ENCODE peak calls at places on chromosomes 2 and 18, in nine cellular contexts. H, W, X, Y, T, L, B, I and V are unnamed samples.

GRCh38 chr2:14047491-14047890 is 585.0 kb upstream of the LRATD1 start:
- DNase-seq in H (no peak), W (no peak), X (no peak), Y (no peak), T (no peak), L (no peak), B (no peak), I (no peak), V (no peak)

GRCh38 chr2:239085201-239085992 is 237.5 kb downstream of the TWIST2 start:
- DNase-seq in H (no peak), W (no peak), X (no peak), Y (no peak), T (no peak), L (no peak), B (no peak), I (no peak), V (no peak)

GRCh38 chr2:121999273-121999672 is 243.8 kb downstream of the TSN start:
- DNase-seq in H (peak; percentile 9), W (no peak), X (no peak), Y (no peak), T (no peak), L (no peak), B (peak; percentile 42), I (no peak), V (peak; percentile 22)

GRCh38 chr2:119029297-119029696 is 87.3 kb downstream of the MARCO start:
- DNase-seq in H (no peak), W (no peak), X (no peak), Y (no peak), T (no peak), L (no peak), B (peak; percentile 40), I (no peak), V (no peak)

GRCh38 chr2:112153179-112153490 is 14.9 kb downstream of the FBLN7 start:
- DNase-seq in H (no peak), W (no peak), X (no peak), Y (no peak), T (no peak), L (no peak), B (no peak), I (no peak), V (peak; percentile 22)

GRCh38 chr18:54828290-54828871 is at the start of gene RAB27B:
- DNase-seq in H (peak; percentile 89), W (peak; percentile 82), X (peak; percentile 92), Y (no peak), T (peak; percentile 76), L (no peak), B (peak; percentile 90), I (no peak), V (peak; percentile 93)

GRCh38 chr2:144836635-144837350 is 316.9 kb upstream of the ZEB2 start:
- DNase-seq in H (peak; percentile 47), W (no peak), X (no peak), Y (no peak), T (no peak), L (no peak), B (peak; percentile 69), I (no peak), V (peak; percentile 69)

GRCh38 chr2:120874401-120874821 is 138.7 kb downstream of the GLI2 start:
- DNase-seq in H (no peak), W (no peak), X (no peak), Y (no peak), T (no peak), L (no peak), B (peak; percentile 35), I (no peak), V (no peak)

GRCh38 chr2:128686498-128686861 is 367.8 kb upstream of the HS6ST1 start:
- DNase-seq in H (no peak), W (no peak), X (no peak), Y (no peak), T (no peak), L (no peak), B (no peak), I (no peak), V (peak; percentile 10)

GRCh38 chr18:9392726-9393125 is 58.2 kb downstream of the TWSG1 start:
- DNase-seq in H (no peak), W (no peak), X (no peak), Y (no peak), T (no peak), L (no peak), B (peak; percentile 10), I (peak; percentile 5), V (no peak)

GRCh38 chr2:60899230-60899891 is 18.0 kb downstream of the REL start:
- DNase-seq in H (no peak), W (no peak), X (no peak), Y (peak; percentile 37), T (no peak), L (no peak), B (no peak), I (no peak), V (no peak)

GRCh38 chr2:148812306-148812705 is 62.7 kb upstream of the KIF5C start:
- DNase-seq in H (peak; percentile 76), W (no peak), X (no peak), Y (no peak), T (no peak), L (no peak), B (peak; percentile 70), I (no peak), V (peak; percentile 64)

GRCh38 chr2:231611273-231612198 is 18.9 kb downstream of the TEX44 start:
- DNase-seq in H (peak; percentile 88), W (peak; percentile 78), X (peak; percentile 89), Y (no peak), T (no peak), L (peak; percentile 65), B (peak; percentile 96), I (peak; percentile 67), V (peak; percentile 65)

GRCh38 chr18:29154758-29155725 is 978.1 kb upstream of the CDH2 start:
- DNase-seq in H (peak; percentile 97), W (peak; percentile 62), X (no peak), Y (no peak), T (no peak), L (no peak), B (peak; percentile 91), I (no peak), V (peak; percentile 94)

GRCh38 chr2:209431701-209432100 is 7.9 kb downstream of the MAP2 start:
- DNase-seq in H (peak; percentile 96), W (peak; percentile 52), X (no peak), Y (no peak), T (no peak), L (no peak), B (peak; percentile 73), I (no peak), V (peak; percentile 80)

GRCh38 chr2:215612770-215613169 is 176.9 kb upstream of the FN1 start:
- DNase-seq in H (no peak), W (no peak), X (peak; percentile 17), Y (no peak), T (no peak), L (no peak), B (peak; percentile 45), I (no peak), V (peak; percentile 87)

GRCh38 chr2:216516730-216517350 is 18.2 kb downstream of the RPL37A start:
- DNase-seq in H (peak; percentile 77), W (no peak), X (peak; percentile 79), Y (no peak), T (no peak), L (peak; percentile 76), B (peak; percentile 73), I (peak; percentile 40), V (peak; percentile 25)

GRCh38 chr2:197599285-197599965 is 76.0 kb downstream of the RFTN2 start:
- DNase-seq in H (peak; percentile 69), W (peak; percentile 7), X (peak; percentile 82), Y (no peak), T (no peak), L (peak; percentile 83), B (peak; percentile 58), I (peak; percentile 63), V (no peak)

GRCh38 chr2:6231166-6231565 is 539.0 kb downstream of the SOX11 start:
- DNase-seq in H (no peak), W (no peak), X (no peak), Y (no peak), T (no peak), L (no peak), B (no peak), I (no peak), V (peak; percentile 64)

GRCh38 chr2:156541706-156542105 is 105.5 kb downstream of the GPD2 start:
- DNase-seq in H (no peak), W (no peak), X (no peak), Y (no peak), T (no peak), L (no peak), B (no peak), I (no peak), V (peak; percentile 20)

GRCh38 chr2:62293490-62294212 is 97.7 kb downstream of the B3GNT2 start:
- DNase-seq in H (peak; percentile 65), W (peak; percentile 94), X (peak; percentile 83), Y (no peak), T (peak; percentile 20), L (no peak), B (no peak), I (peak; percentile 31), V (peak; percentile 29)
- H3K4me3 ChIP-seq in H (peak overlapping the region; percentile 8), W (peak overlapping the region; percentile 46), X (no peak overlapping the region), Y (no peak overlapping the region), T (no peak overlapping the region), L (no peak overlapping the region), B (no peak overlapping the region), I (no peak overlapping the region), V (no peak overlapping the region)

DNA sequence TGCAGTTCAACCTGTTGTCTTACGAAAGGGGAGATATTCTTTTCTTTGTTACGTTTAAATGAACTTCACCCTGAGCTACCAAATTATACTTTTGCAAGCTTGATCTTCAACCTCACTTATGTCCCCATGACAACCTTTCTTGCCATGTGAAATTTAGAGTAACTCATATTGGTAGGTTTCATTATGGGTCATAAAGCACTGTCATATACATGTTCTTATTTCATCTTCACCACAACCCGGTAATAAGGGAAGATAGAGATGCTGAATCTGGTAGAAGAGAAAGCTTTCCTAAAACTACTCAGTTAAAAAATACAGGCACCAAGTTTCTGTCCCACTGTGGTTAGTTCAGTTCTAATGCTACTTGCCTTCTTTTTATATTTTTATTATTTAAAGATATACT is 208.5 kb upstream of the NRP2 start:
- DNase-seq in H (no peak), W (no peak), X (no peak), Y (no peak), T (no peak), L (no peak), B (no peak), I (no peak), V (no peak)
- H2AFZ ChIP-seq in H (no peak overlapping the region), W (no peak overlapping the region), X (no peak overlapping the region), Y (no peak overlapping the region), T (no peak overlapping the region), L (no peak overlapping the region), B (no peak overlapping the region), I (no peak overlapping the region), V (no peak overlapping the region)

DNA sequence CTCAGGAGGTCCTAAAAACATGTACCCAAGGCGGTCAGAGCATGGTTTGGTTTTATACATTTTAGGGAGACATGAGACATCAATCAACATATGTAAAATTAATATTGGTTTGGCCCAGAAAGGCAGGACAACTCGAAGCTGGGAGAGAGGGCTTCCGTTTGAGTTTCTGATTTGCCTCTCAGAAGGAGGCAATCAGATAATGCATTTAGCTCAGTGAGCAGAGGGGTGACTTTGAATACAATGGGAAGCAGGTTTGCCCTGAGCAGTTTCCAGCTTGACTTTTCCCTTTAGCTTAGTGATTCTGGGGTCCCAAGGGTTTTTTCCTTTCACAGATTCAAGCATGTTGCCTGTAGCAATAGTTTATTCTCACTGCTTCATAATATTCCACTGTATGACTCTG is 12.6 kb downstream of the SPOPL start:
- DNase-seq in H (no peak), W (no peak), X (no peak), Y (no peak), T (no peak), L (no peak), B (no peak), I (no peak), V (no peak)
- H3K4me3 ChIP-seq in H (no peak overlapping the region), W (no peak overlapping the region), X (no peak overlapping the region), Y (no peak overlapping the region), T (no peak overlapping the region), L (no peak overlapping the region), B (no peak overlapping the region), I (no peak overlapping the region), V (no peak overlapping the region)

GRCh38 chr2:218262631-218263586 is 2.1 kb downstream of the GPBAR1 start:
- DNase-seq in H (no peak), W (no peak), X (no peak), Y (no peak), T (no peak), L (no peak), B (no peak), I (no peak), V (no peak)
- H2AFZ ChIP-seq in H (no peak overlapping the region), W (no peak overlapping the region), X (no peak overlapping the region), Y (no peak overlapping the region), T (no peak overlapping the region), L (no peak overlapping the region), B (no peak overlapping the region), I (no peak overlapping the region), V (no peak overlapping the region)